ENCODE peak calls at places on chromosomes 13 and 19, in six cellular contexts. One of them, this sample, is unnamed.

GRCh38 chr13:38657191-38657590 is 29.7 kb upstream of the FREM2 start:
- DNase-seq in astrocyte: peak
- DNase-seq in thoracic aorta: no peak
- DNase-seq in DND-41: no peak
- DNase-seq in mammary epithelial cell: peak
- DNase-seq in CD4-positive, CD25-positive, alpha-beta regulatory T cell: no peak
- DNase-seq in this sample: no peak

GRCh38 chr19:3302755-3303154 is 63.6 kb upstream of the NFIC start:
- DNase-seq in astrocyte: no peak
- DNase-seq in thoracic aorta: no peak
- DNase-seq in DND-41: peak
- DNase-seq in mammary epithelial cell: no peak
- DNase-seq in CD4-positive, CD25-positive, alpha-beta regulatory T cell: no peak
- DNase-seq in this sample: peak

GRCh38 chr13:75299206-75299605 is 182.8 kb downstream of the TBC1D4 start:
- DNase-seq in astrocyte: no peak
- DNase-seq in thoracic aorta: no peak
- DNase-seq in DND-41: no peak
- DNase-seq in mammary epithelial cell: no peak
- DNase-seq in CD4-positive, CD25-positive, alpha-beta regulatory T cell: no peak
- DNase-seq in this sample: no peak

GRCh38 chr19:15403151-15403531 is 15.6 kb downstream of the AKAP8L start:
- DNase-seq in astrocyte: no peak
- DNase-seq in thoracic aorta: no peak
- DNase-seq in DND-41: no peak
- DNase-seq in mammary epithelial cell: no peak
- DNase-seq in CD4-positive, CD25-positive, alpha-beta regulatory T cell: no peak
- DNase-seq in this sample: no peak

GRCh38 chr13:73179906-73180305 is 121.1 kb downstream of the KLF5 start:
- DNase-seq in astrocyte: no peak
- DNase-seq in thoracic aorta: no peak
- DNase-seq in DND-41: no peak
- DNase-seq in mammary epithelial cell: no peak
- DNase-seq in CD4-positive, CD25-positive, alpha-beta regulatory T cell: no peak
- DNase-seq in this sample: no peak

GRCh38 chr13:23778007-23778687 is 111.1 kb downstream of the MIPEP start:
- DNase-seq in astrocyte: no peak
- DNase-seq in thoracic aorta: no peak
- DNase-seq in DND-41: no peak
- DNase-seq in mammary epithelial cell: no peak
- DNase-seq in CD4-positive, CD25-positive, alpha-beta regulatory T cell: no peak
- DNase-seq in this sample: no peak

GRCh38 chr13:83423361-83423760 is 458.9 kb downstream of the SLITRK1 start:
- DNase-seq in astrocyte: no peak
- DNase-seq in thoracic aorta: no peak
- DNase-seq in DND-41: no peak
- DNase-seq in mammary epithelial cell: no peak
- DNase-seq in CD4-positive, CD25-positive, alpha-beta regulatory T cell: no peak
- DNase-seq in this sample: no peak

GRCh38 chr19:57559008-57559403 is 657 bp downstream of the ZNF550 start:
- DNase-seq in astrocyte: no peak
- DNase-seq in thoracic aorta: no peak
- DNase-seq in DND-41: peak
- DNase-seq in mammary epithelial cell: peak
- DNase-seq in CD4-positive, CD25-positive, alpha-beta regulatory T cell: no peak
- DNase-seq in this sample: peak

GRCh38 chr13:24632382-24633121 is 47.7 kb upstream of the ATP12A start:
- DNase-seq in astrocyte: peak
- DNase-seq in thoracic aorta: no peak
- DNase-seq in DND-41: no peak
- DNase-seq in mammary epithelial cell: peak
- DNase-seq in CD4-positive, CD25-positive, alpha-beta regulatory T cell: no peak
- DNase-seq in this sample: no peak

GRCh38 chr19:1929051-1929742 is 11.8 kb upstream of the CSNK1G2 start:
- DNase-seq in astrocyte: peak
- DNase-seq in thoracic aorta: no peak
- DNase-seq in DND-41: peak
- DNase-seq in mammary epithelial cell: peak
- DNase-seq in CD4-positive, CD25-positive, alpha-beta regulatory T cell: peak
- DNase-seq in this sample: peak

GRCh38 chr19:7004313-7004931 is 16.8 kb downstream of the MBD3L2B start:
- DNase-seq in astrocyte: no peak
- DNase-seq in thoracic aorta: no peak
- DNase-seq in DND-41: peak
- DNase-seq in mammary epithelial cell: no peak
- DNase-seq in CD4-positive, CD25-positive, alpha-beta regulatory T cell: no peak
- DNase-seq in this sample: peak

GRCh38 chr13:37736040-37736439 is 133.5 kb downstream of the TRPC4 start:
- DNase-seq in astrocyte: no peak
- DNase-seq in thoracic aorta: no peak
- DNase-seq in DND-41: no peak
- DNase-seq in mammary epithelial cell: no peak
- DNase-seq in CD4-positive, CD25-positive, alpha-beta regulatory T cell: no peak
- DNase-seq in this sample: no peak

GRCh38 chr13:88622362-88622973 is 951.3 kb downstream of the SLITRK5 start:
- DNase-seq in astrocyte: no peak
- DNase-seq in thoracic aorta: no peak
- DNase-seq in DND-41: no peak
- DNase-seq in mammary epithelial cell: no peak
- DNase-seq in CD4-positive, CD25-positive, alpha-beta regulatory T cell: no peak
- DNase-seq in this sample: no peak

GRCh38 chr19:13025819-13026477 is 30.7 kb downstream of the NFIX start:
- DNase-seq in astrocyte: no peak
- DNase-seq in thoracic aorta: no peak
- DNase-seq in DND-41: no peak
- DNase-seq in mammary epithelial cell: no peak
- DNase-seq in CD4-positive, CD25-positive, alpha-beta regulatory T cell: no peak
- DNase-seq in this sample: no peak
- H3K27ac ChIP-seq in astrocyte: peak
- H3K27ac ChIP-seq in thoracic aorta: peak
- H3K27ac ChIP-seq in DND-41: no peak
- H3K27ac ChIP-seq in mammary epithelial cell: peak
- H3K27ac ChIP-seq in CD4-positive, CD25-positive, alpha-beta regulatory T cell: no peak
- H3K27ac ChIP-seq in this sample: no peak

DNA sequence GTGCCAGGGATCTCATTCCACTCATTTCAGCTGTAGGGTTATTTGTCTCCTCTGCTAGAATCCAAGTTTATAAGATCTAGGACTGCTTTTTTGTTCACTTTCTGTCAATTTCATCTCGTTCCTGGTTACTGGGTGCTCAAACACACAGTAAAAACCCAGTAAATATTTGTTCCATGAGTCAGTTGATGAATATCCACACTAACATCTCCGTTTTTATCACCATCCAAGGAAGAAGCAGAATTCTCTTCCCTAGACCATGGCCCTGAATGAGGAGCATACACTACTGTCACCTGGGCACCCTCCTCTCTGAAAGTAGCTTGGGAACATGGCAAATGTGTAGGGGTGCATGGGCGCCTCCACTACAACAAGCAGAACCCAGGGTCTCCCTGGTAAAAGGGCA is 390.8 kb downstream of the FOXO1 start:
- DNase-seq in astrocyte: peak
- DNase-seq in thoracic aorta: no peak
- DNase-seq in DND-41: no peak
- DNase-seq in mammary epithelial cell: no peak
- DNase-seq in CD4-positive, CD25-positive, alpha-beta regulatory T cell: no peak
- DNase-seq in this sample: no peak
- H3K27ac ChIP-seq in astrocyte: no peak
- H3K27ac ChIP-seq in thoracic aorta: no peak
- H3K27ac ChIP-seq in DND-41: no peak
- H3K27ac ChIP-seq in mammary epithelial cell: no peak
- H3K27ac ChIP-seq in CD4-positive, CD25-positive, alpha-beta regulatory T cell: no peak
- H3K27ac ChIP-seq in this sample: no peak

GRCh38 chr19:51127755-51128154 is 3.0 kb downstream of the SIGLEC9 start:
- DNase-seq in astrocyte: no peak
- DNase-seq in thoracic aorta: no peak
- DNase-seq in DND-41: no peak
- DNase-seq in mammary epithelial cell: no peak
- DNase-seq in CD4-positive, CD25-positive, alpha-beta regulatory T cell: no peak
- DNase-seq in this sample: no peak
- H3K27ac ChIP-seq in astrocyte: no peak
- H3K27ac ChIP-seq in thoracic aorta: no peak
- H3K27ac ChIP-seq in DND-41: no peak
- H3K27ac ChIP-seq in mammary epithelial cell: no peak
- H3K27ac ChIP-seq in CD4-positive, CD25-positive, alpha-beta regulatory T cell: peak
- H3K27ac ChIP-seq in this sample: no peak

GRCh38 chr13:25731511-25731910 is 320.3 kb downstream of the SHISA2 start:
- DNase-seq in astrocyte: no peak
- DNase-seq in thoracic aorta: no peak
- DNase-seq in DND-41: no peak
- DNase-seq in mammary epithelial cell: no peak
- DNase-seq in CD4-positive, CD25-positive, alpha-beta regulatory T cell: no peak
- DNase-seq in this sample: no peak
- H3K27ac ChIP-seq in astrocyte: peak
- H3K27ac ChIP-seq in thoracic aorta: no peak
- H3K27ac ChIP-seq in DND-41: no peak
- H3K27ac ChIP-seq in mammary epithelial cell: no peak
- H3K27ac ChIP-seq in CD4-positive, CD25-positive, alpha-beta regulatory T cell: no peak
- H3K27ac ChIP-seq in this sample: no peak